ENCODE peak calls at places on chromosome 2, in five cellular contexts. N is kidney, G is AG04450, U is SK-N-SH, Q is GM20000. P is an unnamed sample.

GRCh38 chr2:219644801-219645480 is 17.5 kb downstream of the SLC4A3 start:
- DNase-seq in N (peak; percentile 84), G (no peak), Q (no peak), U (no peak), P (no peak)

GRCh38 chr2:172345951-172346555 is 81.3 kb upstream of the ITGA6 start:
- DNase-seq in Q (no peak), N (no peak), U (no peak), G (no peak), P (no peak)

GRCh38 chr2:56874717-56875116 is 690.9 kb downstream of the CCDC85A start:
- DNase-seq in Q (no peak), N (no peak), U (no peak), G (no peak), P (no peak)

GRCh38 chr2:134407154-134407890 is 153.4 kb downstream of the MGAT5 start:
- DNase-seq in U (no peak), Q (no peak), G (no peak), N (no peak), P (no peak)

GRCh38 chr2:75328156-75328555 is 128.8 kb upstream of the TACR1 start:
- DNase-seq in Q (no peak), G (no peak), U (no peak), N (no peak), P (no peak)

GRCh38 chr2:182831097-182831496 is 35.3 kb downstream of the FRZB start:
- DNase-seq in N (no peak), G (no peak), Q (no peak), U (peak; percentile 20), P (no peak)

GRCh38 chr2:134906726-134907125 is 11.9 kb upstream of the CCNT2 start:
- DNase-seq in N (no peak), G (no peak), U (no peak), Q (no peak), P (no peak)

GRCh38 chr2:143560724-143561123 is 431.5 kb downstream of the ARHGAP15 start:
- DNase-seq in N (no peak), Q (no peak), G (no peak), U (no peak), P (no peak)

GRCh38 chr2:134398300-134398699 is 144.4 kb downstream of the MGAT5 start:
- DNase-seq in U (no peak), Q (no peak), G (no peak), N (no peak), P (no peak)

GRCh38 chr2:26864226-26864625 is 16.3 kb downstream of the DPYSL5 start:
- DNase-seq in Q (no peak), N (no peak), U (no peak), G (no peak), P (no peak)

GRCh38 chr2:60071427-60071826 is 482.0 kb downstream of the BCL11A start:
- DNase-seq in U (no peak), G (no peak), Q (no peak), N (no peak), P (no peak)

GRCh38 chr2:10042301-10043161 is 819 bp upstream of the KLF11 start:
- DNase-seq in Q (peak; percentile 50), N (peak; percentile 96), G (no peak), U (no peak), P (no peak)

GRCh38 chr2:12416600-12416999 is 300.1 kb upstream of the TRIB2 start:
- DNase-seq in N (no peak), U (no peak), Q (no peak), G (no peak), P (no peak)

GRCh38 chr2:114784890-114785583 is 342.6 kb downstream of the DPP10 start:
- DNase-seq in G (no peak), N (no peak), Q (no peak), U (no peak), P (no peak)

GRCh38 chr2:84854835-84855234 is 26.0 kb downstream of the TRABD2A start:
- DNase-seq in N (no peak), U (no peak), Q (no peak), G (no peak), P (no peak)

GRCh38 chr2:38498039-38498438 is 104.7 kb downstream of the HNRNPLL start:
- DNase-seq in G (no peak), U (no peak), Q (peak; percentile 56), N (no peak), P (no peak)

GRCh38 chr2:201234167-201235139 is 25.9 kb upstream of the CASP8 start:
- DNase-seq in Q (no peak), G (no peak), U (no peak), N (no peak), P (no peak)

GRCh38 chr2:24016376-24016761 is 6.5 kb downstream of the MFSD2B start:
- DNase-seq in Q (no peak), G (no peak), U (peak; percentile 36), N (no peak), P (no peak)

GRCh38 chr2:69100220-69100723 is 87.3 kb downstream of the ANTXR1 start:
- DNase-seq in U (no peak), Q (no peak), G (no peak), N (no peak), P (no peak)

GRCh38 chr2:5777089-5777488 is 84.9 kb downstream of the SOX11 start:
- DNase-seq in U (no peak), N (no peak), Q (no peak), G (no peak), P (no peak)

GRCh38 chr2:236899945-236900640 is 185.6 kb upstream of the COPS8 start:
- DNase-seq in Q (no peak), G (no peak), U (no peak), N (no peak), P (no peak)

GRCh38 chr2:60520477-60520876 is 33.0 kb downstream of the BCL11A start:
- DNase-seq in Q (no peak), G (no peak), N (no peak), U (no peak), P (no peak)

GRCh38 chr2:35538796-35539195 is 816.8 kb upstream of the CRIM1 start:
- DNase-seq in Q (no peak), U (no peak), N (no peak), G (no peak), P (no peak)

GRCh38 chr2:229193281-229193680 is 77.8 kb downstream of the PID1 start:
- DNase-seq in G (no peak), Q (no peak), N (no peak), U (no peak), P (no peak)

GRCh38 chr2:215677466-215677865 is 241.6 kb upstream of the FN1 start:
- DNase-seq in N (no peak), U (no peak), Q (no peak), G (no peak), P (no peak)

GRCh38 chr2:6694555-6694954 is 171.2 kb downstream of the CMPK2 start:
- DNase-seq in N (no peak), U (no peak), Q (no peak), G (no peak), P (no peak)

GRCh38 chr2:177318613-177319012 is 54.1 kb upstream of the NFE2L2 start:
- DNase-seq in U (no peak), G (no peak), Q (no peak), N (no peak), P (no peak)

GRCh38 chr2:209629622-209630021 is 142.0 kb upstream of the UNC80 start:
- DNase-seq in N (no peak), Q (no peak), G (no peak), U (no peak), P (no peak)

GRCh38 chr2:164764996-164765395 is 76.6 kb downstream of the COBLL1 start:
- DNase-seq in U (no peak), N (no peak), Q (no peak), G (no peak), P (no peak)

GRCh38 chr2:29000954-29001353 is 19.9 kb downstream of the TOGARAM2 start:
- DNase-seq in G (no peak), U (no peak), Q (no peak), N (no peak), P (no peak)

GRCh38 chr2:48127612-48128191 is 221.4 kb upstream of the FBXO11 start:
- DNase-seq in N (no peak), Q (no peak), G (no peak), U (no peak), P (no peak)

GRCh38 chr2:196338440-196338839 is 167.1 kb upstream of the STK17B start:
- DNase-seq in U (no peak), N (no peak), Q (no peak), G (no peak), P (no peak)

GRCh38 chr2:18132697-18133096 is 254.2 kb downstream of the KCNS3 start:
- DNase-seq in G (no peak), N (no peak), Q (no peak), U (no peak), P (no peak)

GRCh38 chr2:30417253-30417652 is 29.8 kb upstream of the LCLAT1 start:
- DNase-seq in G (no peak), N (no peak), Q (no peak), U (no peak), P (no peak)

GRCh38 chr2:175309799-175310198 is 128.3 kb upstream of the ATP5MC3 start:
- DNase-seq in G (no peak), U (peak; percentile 54), Q (peak; percentile 26), N (no peak), P (no peak)
- TF ChIP-seq CTCF in G (peak; percentile 42), U (peak; percentile 47), Q (peak; percentile 16), N (peak; percentile 29), P (peak; percentile 64)

DNA sequence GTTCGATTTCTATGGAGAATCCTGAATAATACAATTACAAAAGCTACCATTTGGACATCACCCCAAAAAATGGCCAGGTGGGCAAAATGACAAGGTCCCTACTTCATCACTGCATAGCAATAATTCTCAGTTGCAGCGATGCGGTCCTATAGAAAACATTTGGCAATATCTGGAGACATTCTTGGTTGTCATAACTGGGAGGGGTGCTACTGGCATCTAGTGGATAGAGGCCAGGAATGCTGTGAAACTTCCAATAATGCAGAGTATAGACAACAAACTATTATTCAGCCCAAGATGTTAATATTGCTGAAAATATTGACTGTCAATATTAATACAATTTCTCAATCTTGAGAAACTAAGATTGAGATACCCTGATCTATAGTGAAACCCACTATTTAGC is 637.8 kb upstream of the PKDCC start:
- DNase-seq in N (no peak), G (no peak), U (no peak), Q (no peak), P (no peak)
- TF ChIP-seq CTCF in N (no peak), G (no peak), U (no peak), Q (no peak), P (no peak)

GRCh38 chr2:128874608-128875007 is 555.9 kb upstream of the HS6ST1 start:
- DNase-seq in Q (no peak), N (no peak), G (no peak), U (no peak), P (no peak)
- TF ChIP-seq CTCF in Q (no peak), N (no peak), G (no peak), U (no peak), P (no peak)

DNA sequence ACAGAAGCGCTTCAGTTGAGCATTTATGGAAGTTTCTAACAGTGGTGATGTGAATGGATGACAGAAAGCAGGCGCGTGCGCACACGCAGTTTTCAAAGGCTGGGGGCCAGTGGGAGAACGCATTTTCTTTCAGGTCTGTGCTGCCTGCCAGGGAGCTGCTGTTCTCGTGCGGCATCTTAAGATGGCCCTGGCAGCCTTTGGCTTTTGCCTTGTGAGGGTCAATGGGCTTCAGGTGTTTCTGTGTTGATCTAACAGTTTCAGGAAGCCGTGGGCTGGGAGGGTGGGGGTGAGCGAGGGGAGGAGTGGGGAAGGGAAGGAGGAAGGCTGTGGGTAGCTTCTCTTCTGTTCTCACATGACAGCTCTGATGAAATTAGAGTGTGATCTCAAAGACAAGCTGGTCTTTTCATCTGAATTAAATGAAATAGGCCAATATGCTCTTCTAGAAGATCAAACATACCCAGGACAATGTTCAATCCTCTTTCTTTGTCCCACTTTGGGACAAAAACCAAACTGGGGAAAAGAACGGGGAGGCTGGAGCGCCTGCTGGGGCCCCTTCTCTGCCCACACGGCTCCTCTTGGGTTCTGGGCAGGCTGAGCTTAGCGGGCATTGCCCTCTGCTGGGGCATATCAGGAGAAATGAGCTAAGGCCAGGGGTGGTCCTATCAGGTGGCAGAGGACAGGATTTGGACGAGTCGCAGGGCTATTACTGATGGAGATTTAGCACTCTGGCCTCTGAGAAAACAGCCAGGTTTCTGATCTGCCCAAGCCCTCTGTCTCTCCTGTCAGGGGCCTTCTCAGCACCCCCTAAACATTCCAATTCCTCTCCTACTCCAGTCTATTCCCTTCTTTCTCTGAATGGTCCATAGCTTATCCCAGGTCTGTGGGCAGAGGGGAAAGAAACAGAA is 126.2 kb upstream of the LGALSL start:
- DNase-seq in N (no peak), G (no peak), U (peak; percentile 65), Q (peak; percentile 36), P (no peak)
- TF ChIP-seq CTCF in N (peak; percentile 46), G (peak; percentile 38), U (peak; percentile 43), Q (peak; percentile 24), P (peak; percentile 78)